ENCODE peak calls at places on chromosomes 7 and 10, in five cellular contexts. One of them, this sample, is unnamed.
A peak's percentile ranks its signal among the peaks of the same experiment; 100 is the strongest.

GRCh38 chr10:61890430-61890829 is 11.1 kb upstream of the ARID5B start:
- DNase-seq in heart left ventricle: no peak
- DNase-seq in GM20000: no peak
- DNase-seq in DMS153: no peak
- DNase-seq in GM12892: no peak
- DNase-seq in this sample: no peak

GRCh38 chr7:519429-519973 is at the start of gene PDGFA:
- DNase-seq in heart left ventricle: peak; percentile 72
- DNase-seq in GM20000: peak; percentile 69
- DNase-seq in DMS153: no peak
- DNase-seq in GM12892: no peak
- DNase-seq in this sample: no peak

GRCh38 chr7:825386-825785 is 6.9 kb upstream of the SUN1 start:
- DNase-seq in heart left ventricle: no peak
- DNase-seq in GM20000: no peak
- DNase-seq in DMS153: no peak
- DNase-seq in GM12892: no peak
- DNase-seq in this sample: no peak

GRCh38 chr7:15751191-15751701 is 64.8 kb upstream of the MEOX2 start:
- DNase-seq in heart left ventricle: no peak
- DNase-seq in GM20000: no peak
- DNase-seq in DMS153: no peak
- DNase-seq in GM12892: no peak
- DNase-seq in this sample: no peak

GRCh38 chr10:102175415-102175814 is 23.2 kb downstream of the NOLC1 start:
- DNase-seq in heart left ventricle: no peak
- DNase-seq in GM20000: no peak
- DNase-seq in DMS153: no peak
- DNase-seq in GM12892: no peak
- DNase-seq in this sample: no peak

GRCh38 chr10:103557455-103557854 is 64.0 kb downstream of the NEURL1 start:
- DNase-seq in heart left ventricle: no peak
- DNase-seq in GM20000: no peak
- DNase-seq in DMS153: no peak
- DNase-seq in GM12892: no peak
- DNase-seq in this sample: peak; percentile 83

GRCh38 chr10:79266092-79266491 is 81.2 kb upstream of the PPIF start:
- DNase-seq in heart left ventricle: no peak
- DNase-seq in GM20000: no peak
- DNase-seq in DMS153: no peak
- DNase-seq in GM12892: peak; percentile 42
- DNase-seq in this sample: no peak

GRCh38 chr7:133682364-133683181 is 429.7 kb downstream of the EXOC4 start:
- DNase-seq in heart left ventricle: no peak
- DNase-seq in GM20000: no peak
- DNase-seq in DMS153: no peak
- DNase-seq in GM12892: no peak
- DNase-seq in this sample: no peak

GRCh38 chr10:26776258-26776657 is 78.8 kb downstream of the PDSS1 start:
- DNase-seq in heart left ventricle: no peak
- DNase-seq in GM20000: no peak
- DNase-seq in DMS153: no peak
- DNase-seq in GM12892: no peak
- DNase-seq in this sample: no peak

GRCh38 chr10:5291501-5292195 is 73.1 kb upstream of the UCN3 start:
- DNase-seq in heart left ventricle: peak; percentile 58
- DNase-seq in GM20000: no peak
- DNase-seq in DMS153: peak; percentile 56
- DNase-seq in GM12892: no peak
- DNase-seq in this sample: no peak